ENCODE peak calls at places on chromosome 3, in five cellular contexts. U is CD8-positive, alpha-beta memory T cell; Q is PC-3; P is astrocyte of the cerebellum; H is NB4. F is an unnamed sample.
A peak's percentile ranks its signal among the peaks of the same experiment; 100 is the strongest.

GRCh38 chr3:177833392-177833791 is 636.1 kb upstream of the TBL1XR1 start:
- DNase-seq in U (no peak), H (no peak), Q (no peak), P (no peak), F (no peak)

GRCh38 chr3:71681224-71681668 is 44.0 kb downstream of the EIF4E3 start:
- DNase-seq in P (peak; percentile 51), H (peak; percentile 94), Q (peak; percentile 80), U (no peak), F (peak; percentile 55)

GRCh38 chr3:146814601-146815315 is 209.6 kb upstream of the PLSCR5 start:
- DNase-seq in P (no peak), U (no peak), H (no peak), Q (no peak), F (peak; percentile 55)

GRCh38 chr3:122245513-122246174 is 62.2 kb downstream of the CASR start:
- DNase-seq in U (no peak), P (no peak), Q (peak; percentile 27), H (peak; percentile 48), F (no peak)

GRCh38 chr3:113063126-113063894 is 72.5 kb downstream of the GTPBP8 start:
- DNase-seq in U (no peak), Q (no peak), P (no peak), H (no peak), F (no peak)

GRCh38 chr3:120160050-120160449 is 65.8 kb upstream of the GSK3B start:
- DNase-seq in Q (peak; percentile 99), U (no peak), P (peak; percentile 93), H (peak; percentile 25), F (peak; percentile 99)

GRCh38 chr3:39804951-39805350 is 4.5 kb upstream of the MYRIP start:
- DNase-seq in U (no peak), P (no peak), Q (no peak), H (no peak), F (peak; percentile 14)

GRCh38 chr3:194141415-194142155 is 5.6 kb downstream of the HES1 start:
- DNase-seq in H (peak; percentile 94), U (peak; percentile 50), Q (peak; percentile 94), P (peak; percentile 86), F (peak; percentile 89)

GRCh38 chr3:28575748-28576589 is 227.3 kb upstream of the AZI2 start:
- DNase-seq in Q (no peak), H (no peak), P (no peak), U (no peak), F (no peak)

GRCh38 chr3:156264771-156265170 is 144.4 kb downstream of the KCNAB1 start:
- DNase-seq in H (no peak), Q (no peak), U (no peak), P (no peak), F (no peak)

GRCh38 chr3:24299236-24299635 is 195.4 kb downstream of the THRB start:
- DNase-seq in U (no peak), H (no peak), P (no peak), Q (peak; percentile 82), F (no peak)

GRCh38 chr3:119329551-119329950 is 35.4 kb downstream of the ARHGAP31 start:
- DNase-seq in U (no peak), H (no peak), P (no peak), Q (no peak), F (no peak)

GRCh38 chr3:162328649-162329048 is 832.0 kb downstream of the OTOL1 start:
- DNase-seq in P (no peak), U (no peak), Q (peak; percentile 59), H (no peak), F (no peak)

GRCh38 chr3:127848131-127849129 is 26.1 kb upstream of the MGLL start:
- DNase-seq in Q (no peak), P (no peak), H (no peak), U (no peak), F (no peak)

GRCh38 chr3:72171946-72172345 is 387.0 kb upstream of the PROK2 start:
- DNase-seq in Q (no peak), U (no peak), P (no peak), H (no peak), F (no peak)

GRCh38 chr3:183434992-183435391 is 6.6 kb upstream of the MCF2L2 start:
- DNase-seq in P (no peak), H (no peak), U (no peak), Q (no peak), F (no peak)

GRCh38 chr3:113245775-113246174 is 34.4 kb downstream of the BOC start:
- DNase-seq in U (no peak), Q (no peak), P (no peak), H (peak; percentile 79), F (peak; percentile 67)

GRCh38 chr3:120438971-120439370 is 11.8 kb downstream of the FSTL1 start:
- DNase-seq in Q (peak; percentile 89), P (no peak), H (no peak), U (no peak), F (peak; percentile 72)

GRCh38 chr3:99768808-99769501 is 48.7 kb upstream of the CMSS1 start:
- DNase-seq in U (no peak), H (no peak), P (no peak), Q (no peak), F (no peak)

GRCh38 chr3:38004415-38005075 is 14.0 kb downstream of the VILL start:
- DNase-seq in Q (peak; percentile 94), P (peak; percentile 36), U (peak; percentile 74), H (peak; percentile 70), F (no peak)

GRCh38 chr3:59609967-59610366 is 560.1 kb upstream of the CFAP20DC start:
- DNase-seq in P (no peak), Q (no peak), U (no peak), H (no peak), F (peak; percentile 65)

GRCh38 chr3:12797892-12798558 is 1.5 kb downstream of the CAND2 start:
- DNase-seq in P (no peak), U (no peak), Q (no peak), H (no peak), F (no peak)

GRCh38 chr3:51945031-51945840 is 3.1 kb downstream of the PARP3 start:
- DNase-seq in P (no peak), U (no peak), Q (no peak), H (no peak), F (no peak)

GRCh38 chr3:150177673-150178378 is 207.1 kb upstream of the PFN2 start:
- DNase-seq in H (no peak), P (no peak), Q (peak; percentile 56), U (no peak), F (peak; percentile 54)

GRCh38 chr3:14231998-14232501 is 53.4 kb downstream of the LSM3 start:
- DNase-seq in H (no peak), P (no peak), U (no peak), Q (peak; percentile 60), F (no peak)

GRCh38 chr3:134353831-134354611 is 20.2 kb downstream of the AMOTL2 start:
- DNase-seq in U (no peak), Q (no peak), H (no peak), P (no peak), F (no peak)

GRCh38 chr3:108346301-108346989 is 50.1 kb downstream of the HHLA2 start:
- DNase-seq in U (no peak), H (peak; percentile 65), P (peak; percentile 4), Q (no peak), F (no peak)

GRCh38 chr3:48935530-48935929 is 16.9 kb downstream of the ARIH2 start:
- DNase-seq in U (no peak), Q (no peak), P (no peak), H (no peak), F (no peak)
- H3K4me3 ChIP-seq in U (no peak overlapping the region), Q (no peak overlapping the region), P (no peak overlapping the region), H (no peak overlapping the region), F (no peak overlapping the region)

GRCh38 chr3:126465928-126466564 is 9.6 kb downstream of the ZXDC start:
- DNase-seq in Q (no peak), H (no peak), P (no peak), U (no peak), F (no peak)

GRCh38 chr3:126464997-126465396 is 10.7 kb downstream of the ZXDC start:
- DNase-seq in P (no peak), Q (no peak), U (no peak), H (no peak), F (no peak)

GRCh38 chr3:126463521-126463920 is 12.2 kb downstream of the ZXDC start:
- DNase-seq in H (no peak), P (no peak), U (no peak), Q (no peak), F (no peak)

GRCh38 chr3:126464494-126464893 is 11.2 kb downstream of the ZXDC start:
- DNase-seq in P (no peak), Q (no peak), U (no peak), H (peak; percentile 40), F (no peak)

GRCh38 chr3:126464093-126464492 is 11.6 kb downstream of the ZXDC start:
- DNase-seq in H (no peak), U (no peak), Q (no peak), P (no peak), F (no peak)
- H3K4me3 ChIP-seq in H (no peak overlapping the region), U (no peak overlapping the region), Q (no peak overlapping the region), P (no peak overlapping the region), F (no peak overlapping the region)

GRCh38 chr3:58536501-58537411 is at the start of gene ACOX2:
- DNase-seq in U (no peak), P (no peak), Q (no peak), H (peak; percentile 18), F (no peak)
- H3K4me3 ChIP-seq in U (no peak within 1 kb of the TSS), P (peak within 1 kb of the TSS; percentile 11), Q (no peak within 1 kb of the TSS), H (no peak within 1 kb of the TSS), F (peak within 1 kb of the TSS; percentile 31)

DNA sequence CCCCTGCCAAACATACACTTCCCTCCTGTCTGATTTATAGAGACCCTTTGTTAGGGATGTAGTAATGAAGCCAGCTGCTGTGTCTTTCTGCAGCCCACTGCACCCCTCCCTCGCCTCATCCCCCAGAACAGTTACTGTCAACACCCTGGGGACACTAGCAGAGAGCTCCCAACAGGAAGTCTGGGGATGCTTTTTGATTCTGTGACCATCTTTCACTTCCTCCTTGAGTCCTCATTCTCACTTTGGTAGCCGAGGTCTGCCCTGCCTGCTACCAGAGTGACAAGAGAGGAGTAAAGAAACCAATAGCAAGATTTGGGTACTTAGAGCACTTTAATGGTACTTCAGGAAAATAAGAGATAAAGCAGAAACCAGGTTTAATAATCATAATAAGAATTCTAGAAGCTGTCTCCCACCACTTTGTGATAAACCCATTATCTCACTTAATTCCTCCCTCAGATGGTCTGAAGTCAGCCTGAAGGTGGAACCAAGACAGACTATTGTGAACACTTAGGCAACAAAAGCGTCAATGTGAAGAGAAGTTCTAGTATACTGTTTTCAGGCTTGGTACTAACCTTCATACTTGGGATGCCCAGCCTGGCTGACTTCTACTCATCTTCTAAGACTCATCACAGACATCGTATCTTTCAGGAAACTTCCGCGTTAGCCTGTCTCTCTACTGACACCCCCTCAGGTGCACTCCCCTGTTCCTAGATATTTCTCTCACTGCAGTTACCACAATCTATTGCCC is 201.4 kb downstream of the SATB1 start:
- DNase-seq in P (no peak), H (peak; percentile 96), Q (no peak), U (no peak), F (no peak)
- H3K4me3 ChIP-seq in P (no peak overlapping the region), H (no peak overlapping the region), Q (no peak overlapping the region), U (no peak overlapping the region), F (no peak overlapping the region)

DNA sequence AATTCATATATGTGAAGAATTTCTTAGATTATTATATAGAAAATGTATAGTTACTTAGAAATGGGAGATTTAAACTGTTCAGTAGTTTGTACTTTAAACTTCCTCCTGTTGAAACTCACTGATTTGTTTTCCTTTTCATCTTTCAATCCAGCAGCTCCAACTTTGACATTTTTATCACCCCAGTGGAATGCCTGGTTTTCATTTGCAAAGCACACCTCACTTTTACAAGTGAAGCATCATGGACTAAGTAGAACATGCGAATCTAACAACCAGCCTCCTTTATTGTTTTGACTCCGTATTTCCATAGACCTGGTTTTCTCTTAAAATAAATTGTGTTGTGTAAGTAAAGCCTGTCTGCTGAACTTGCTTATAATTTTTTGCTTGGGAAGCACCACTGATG is 97.8 kb upstream of the ROBO2 start:
- DNase-seq in H (no peak), Q (no peak), U (no peak), P (no peak), F (no peak)
- H3K4me3 ChIP-seq in H (no peak overlapping the region), Q (no peak overlapping the region), U (no peak overlapping the region), P (no peak overlapping the region), F (no peak overlapping the region)